ENCODE peak calls at places on chromosomes 12 and 14, in five cellular contexts. A, T, V, Z and I are unnamed samples.

GRCh38 chr12:1553987-1554982 is 40.1 kb downstream of the FBXL14 start:
- DNase-seq in A (no peak), T (peak; percentile 68), V (no peak), Z (no peak), I (no peak)

GRCh38 chr12:53004178-53004577 is 2.1 kb upstream of the EIF4B start:
- DNase-seq in A (no peak), T (no peak), V (no peak), Z (peak; percentile 45), I (no peak)

GRCh38 chr12:52918351-52918750 is 13.5 kb upstream of the KRT8 start:
- DNase-seq in A (no peak), T (no peak), V (no peak), Z (no peak), I (no peak)

GRCh38 chr14:45426685-45427282 is 173.8 kb upstream of the MIS18BP1 start:
- DNase-seq in A (peak; percentile 14), T (no peak), V (no peak), Z (peak; percentile 49), I (peak; percentile 3)

GRCh38 chr12:1738480-1738879 is 47.6 kb downstream of the ADIPOR2 start:
- DNase-seq in A (no peak), T (no peak), V (no peak), Z (no peak), I (no peak)

GRCh38 chr12:56991319-56991906 is 14.9 kb downstream of the ZBTB39 start:
- DNase-seq in A (no peak), T (no peak), V (peak; percentile 16), Z (no peak), I (no peak)

GRCh38 chr14:101056446-101056845 is 152.9 kb upstream of the RTL1 start:
- DNase-seq in A (no peak), T (no peak), V (no peak), Z (peak; percentile 23), I (no peak)

GRCh38 chr14:34911209-34912150 is 36.3 kb upstream of the BAZ1A start:
- DNase-seq in A (no peak), T (no peak), V (no peak), Z (peak; percentile 64), I (no peak)

GRCh38 chr12:31647106-31647505 is 12.4 kb upstream of the ETFBKMT start:
- DNase-seq in A (peak; percentile 2), T (no peak), V (no peak), Z (peak; percentile 41), I (no peak)

GRCh38 chr12:98053202-98053601 is 462.2 kb upstream of the TMPO start:
- DNase-seq in A (no peak), T (no peak), V (no peak), Z (no peak), I (no peak)

GRCh38 chr12:4269279-4269991 is 4.1 kb upstream of the CCND2 start:
- DNase-seq in A (peak; percentile 54), T (peak; percentile 96), V (peak; percentile 45), Z (peak; percentile 33), I (no peak)

GRCh38 chr12:62466018-62466595 is 519 bp upstream of the MON2 start:
- DNase-seq in A (peak; percentile 19), T (peak; percentile 40), V (peak; percentile 25), Z (peak; percentile 76), I (peak; percentile 21)